ENCODE peak calls at places on chromosomes 7 and 10, in five cellular contexts. V, H, T, O and P are unnamed samples.

GRCh38 chr7:155291045-155291530 is 6.6 kb upstream of the INSIG1 start:
- DNase-seq in V (no peak), H (no peak), T (no peak), O (peak), P (no peak)

GRCh38 chr10:17214991-17215781 is 12.9 kb upstream of the VIM start:
- DNase-seq in V (no peak), H (no peak), T (no peak), O (no peak), P (no peak)

GRCh38 chr7:153423190-153423549 is 629.0 kb upstream of the DPP6 start:
- DNase-seq in V (no peak), H (no peak), T (no peak), O (no peak), P (no peak)

GRCh38 chr7:16970732-16971495 is 89.1 kb upstream of the AGR3 start:
- DNase-seq in V (no peak), H (no peak), T (no peak), O (no peak), P (no peak)

GRCh38 chr7:131329176-131329570 is 1.5 kb downstream of the MKLN1 start:
- DNase-seq in V (no peak), H (no peak), T (no peak), O (no peak), P (peak)

GRCh38 chr10:84173543-84173942 is at the start of gene GPR15LG:
- DNase-seq in V (no peak), H (no peak), T (no peak), O (peak), P (no peak)

GRCh38 chr7:5005066-5005465 is 40.6 kb upstream of the RBAK start:
- DNase-seq in V (no peak), H (no peak), T (no peak), O (no peak), P (no peak)

GRCh38 chr10:113221756-113222168 is 271.7 kb downstream of the TCF7L2 start:
- DNase-seq in V (no peak), H (no peak), T (no peak), O (no peak), P (peak)

GRCh38 chr7:106717997-106718871 is 57.3 kb upstream of the CCDC71L start:
- DNase-seq in V (peak), H (peak), T (peak), O (no peak), P (peak)

GRCh38 chr10:4403638-4404252 is 422.3 kb upstream of the AKR1E2 start:
- DNase-seq in V (no peak), H (no peak), T (no peak), O (no peak), P (no peak)

GRCh38 chr10:128400564-128400963 is 274.3 kb upstream of the MKI67 start:
- DNase-seq in V (no peak), H (no peak), T (no peak), O (no peak), P (no peak)

GRCh38 chr7:66070222-66070621 is 5.4 kb upstream of the ASL start:
- DNase-seq in V (no peak), H (no peak), T (no peak), O (no peak), P (no peak)

GRCh38 chr10:14653271-14654161 is 121.2 kb downstream of the FAM107B start:
- DNase-seq in V (no peak), H (no peak), T (no peak), O (no peak), P (peak)

GRCh38 chr10:27601519-27601918 is 97.4 kb downstream of the RAB18 start:
- DNase-seq in V (no peak), H (no peak), T (no peak), O (no peak), P (no peak)

GRCh38 chr10:36157486-36157885 is 515.4 kb upstream of the FZD8 start:
- DNase-seq in V (no peak), H (no peak), T (no peak), O (no peak), P (no peak)

GRCh38 chr10:17025444-17026295 is 103.9 kb downstream of the CUBN start:
- DNase-seq in V (no peak), H (peak), T (no peak), O (peak), P (no peak)

GRCh38 chr10:33406596-33406995 is 72.1 kb upstream of the NRP1 start:
- DNase-seq in V (no peak), H (no peak), T (no peak), O (no peak), P (no peak)

GRCh38 chr10:30028452-30029045 is 30.8 kb downstream of the JCAD start:
- DNase-seq in V (no peak), H (no peak), T (no peak), O (no peak), P (peak)

GRCh38 chr10:94706089-94706488 is 22.6 kb downstream of the CYP2C18 start:
- DNase-seq in V (no peak), H (no peak), T (no peak), O (no peak), P (no peak)

GRCh38 chr10:8502611-8503010 is 448.1 kb downstream of the GATA3 start:
- DNase-seq in V (no peak), H (no peak), T (no peak), O (no peak), P (no peak)

GRCh38 chr7:108000875-108001758 is 1.8 kb downstream of the LAMB1 start:
- DNase-seq in V (no peak), H (no peak), T (no peak), O (peak), P (peak)

GRCh38 chr10:129959544-129960492 is 4.3 kb downstream of the EBF3 start:
- DNase-seq in V (no peak), H (no peak), T (no peak), O (no peak), P (peak)